ENCODE peak calls at places on chromosomes 7 and 10, in nine cellular contexts. One of them, this sample, is unnamed.

GRCh38 chr7:30760514-30761213 is 8.7 kb downstream of the INMT start:
- DNase-seq in psoas muscle: no peak
- DNase-seq in ovary: peak; percentile 61
- DNase-seq in suprapubic skin: no peak
- DNase-seq in upper lobe of right lung: no peak
- DNase-seq in AG04450: no peak
- DNase-seq in GM12878: no peak
- DNase-seq in lower lobe of right lung: no peak
- DNase-seq in CD8-positive, alpha-beta memory T cell: no peak
- DNase-seq in this sample: no peak

GRCh38 chr7:82789883-82790609 is 346.5 kb upstream of the CACNA2D1 start:
- DNase-seq in psoas muscle: no peak
- DNase-seq in ovary: no peak
- DNase-seq in suprapubic skin: no peak
- DNase-seq in upper lobe of right lung: no peak
- DNase-seq in AG04450: no peak
- DNase-seq in GM12878: no peak
- DNase-seq in lower lobe of right lung: no peak
- DNase-seq in CD8-positive, alpha-beta memory T cell: no peak
- DNase-seq in this sample: no peak

GRCh38 chr10:93921338-93921737 is 27.6 kb downstream of the SLC35G1 start:
- DNase-seq in psoas muscle: no peak
- DNase-seq in ovary: no peak
- DNase-seq in suprapubic skin: no peak
- DNase-seq in upper lobe of right lung: no peak
- DNase-seq in AG04450: no peak
- DNase-seq in GM12878: no peak
- DNase-seq in lower lobe of right lung: no peak
- DNase-seq in CD8-positive, alpha-beta memory T cell: peak; percentile 3
- DNase-seq in this sample: no peak

GRCh38 chr10:127968027-127968441 is 61.1 kb downstream of the PTPRE start:
- DNase-seq in psoas muscle: no peak
- DNase-seq in ovary: no peak
- DNase-seq in suprapubic skin: no peak
- DNase-seq in upper lobe of right lung: no peak
- DNase-seq in AG04450: no peak
- DNase-seq in GM12878: no peak
- DNase-seq in lower lobe of right lung: no peak
- DNase-seq in CD8-positive, alpha-beta memory T cell: no peak
- DNase-seq in this sample: no peak

GRCh38 chr10:69455009-69455763 is 3.9 kb downstream of the TSPAN15 start:
- DNase-seq in psoas muscle: no peak
- DNase-seq in ovary: no peak
- DNase-seq in suprapubic skin: no peak
- DNase-seq in upper lobe of right lung: peak; percentile 9
- DNase-seq in AG04450: no peak
- DNase-seq in GM12878: no peak
- DNase-seq in lower lobe of right lung: no peak
- DNase-seq in CD8-positive, alpha-beta memory T cell: no peak
- DNase-seq in this sample: no peak

GRCh38 chr7:91191771-91192170 is 72.5 kb upstream of the FZD1 start:
- DNase-seq in psoas muscle: no peak
- DNase-seq in ovary: no peak
- DNase-seq in suprapubic skin: no peak
- DNase-seq in upper lobe of right lung: no peak
- DNase-seq in AG04450: no peak
- DNase-seq in GM12878: no peak
- DNase-seq in lower lobe of right lung: no peak
- DNase-seq in CD8-positive, alpha-beta memory T cell: no peak
- DNase-seq in this sample: no peak

GRCh38 chr10:49189422-49189821 is 1.2 kb upstream of the TMEM273 start:
- DNase-seq in psoas muscle: no peak
- DNase-seq in ovary: no peak
- DNase-seq in suprapubic skin: no peak
- DNase-seq in upper lobe of right lung: no peak
- DNase-seq in AG04450: no peak
- DNase-seq in GM12878: no peak
- DNase-seq in lower lobe of right lung: no peak
- DNase-seq in CD8-positive, alpha-beta memory T cell: no peak
- DNase-seq in this sample: no peak

GRCh38 chr7:120272261-120272895 is 597 bp upstream of the KCND2 start:
- DNase-seq in psoas muscle: no peak
- DNase-seq in ovary: peak; percentile 16
- DNase-seq in suprapubic skin: no peak
- DNase-seq in upper lobe of right lung: no peak
- DNase-seq in AG04450: peak; percentile 16
- DNase-seq in GM12878: peak; percentile 27
- DNase-seq in lower lobe of right lung: no peak
- DNase-seq in CD8-positive, alpha-beta memory T cell: no peak
- DNase-seq in this sample: no peak

GRCh38 chr10:72297281-72297967 is 23.7 kb downstream of the DDIT4 start:
- DNase-seq in psoas muscle: peak; percentile 90
- DNase-seq in ovary: peak; percentile 83
- DNase-seq in suprapubic skin: peak; percentile 95
- DNase-seq in upper lobe of right lung: peak; percentile 89
- DNase-seq in AG04450: peak; percentile 56
- DNase-seq in GM12878: peak; percentile 97
- DNase-seq in lower lobe of right lung: peak; percentile 91
- DNase-seq in CD8-positive, alpha-beta memory T cell: peak; percentile 93
- DNase-seq in this sample: peak; percentile 99

GRCh38 chr10:66671562-66671961 is 254.3 kb upstream of the LRRTM3 start:
- DNase-seq in psoas muscle: no peak
- DNase-seq in ovary: no peak
- DNase-seq in suprapubic skin: no peak
- DNase-seq in upper lobe of right lung: no peak
- DNase-seq in AG04450: no peak
- DNase-seq in GM12878: no peak
- DNase-seq in lower lobe of right lung: no peak
- DNase-seq in CD8-positive, alpha-beta memory T cell: no peak
- DNase-seq in this sample: no peak

GRCh38 chr10:49769692-49770091 is 7.6 kb upstream of the OGDHL start:
- DNase-seq in psoas muscle: no peak
- DNase-seq in ovary: no peak
- DNase-seq in suprapubic skin: no peak
- DNase-seq in upper lobe of right lung: no peak
- DNase-seq in AG04450: no peak
- DNase-seq in GM12878: no peak
- DNase-seq in lower lobe of right lung: no peak
- DNase-seq in CD8-positive, alpha-beta memory T cell: no peak
- DNase-seq in this sample: no peak

GRCh38 chr10:12807982-12808613 is 193.4 kb downstream of the CCDC3 start:
- DNase-seq in psoas muscle: no peak
- DNase-seq in ovary: no peak
- DNase-seq in suprapubic skin: no peak
- DNase-seq in upper lobe of right lung: peak; percentile 3
- DNase-seq in AG04450: no peak
- DNase-seq in GM12878: no peak
- DNase-seq in lower lobe of right lung: no peak
- DNase-seq in CD8-positive, alpha-beta memory T cell: no peak
- DNase-seq in this sample: no peak

GRCh38 chr10:90865400-90865799 is 6.4 kb upstream of the RPP30 start:
- DNase-seq in psoas muscle: no peak
- DNase-seq in ovary: no peak
- DNase-seq in suprapubic skin: no peak
- DNase-seq in upper lobe of right lung: no peak
- DNase-seq in AG04450: no peak
- DNase-seq in GM12878: no peak
- DNase-seq in lower lobe of right lung: no peak
- DNase-seq in CD8-positive, alpha-beta memory T cell: no peak
- DNase-seq in this sample: no peak

GRCh38 chr7:154638286-154638685 is 364.6 kb downstream of the PAXIP1 start:
- DNase-seq in psoas muscle: no peak
- DNase-seq in ovary: no peak
- DNase-seq in suprapubic skin: no peak
- DNase-seq in upper lobe of right lung: no peak
- DNase-seq in AG04450: no peak
- DNase-seq in GM12878: no peak
- DNase-seq in lower lobe of right lung: no peak
- DNase-seq in CD8-positive, alpha-beta memory T cell: no peak
- DNase-seq in this sample: no peak

GRCh38 chr10:131179386-131179785 is 132.1 kb downstream of the TCERG1L start:
- DNase-seq in psoas muscle: no peak
- DNase-seq in ovary: no peak
- DNase-seq in suprapubic skin: peak; percentile 70
- DNase-seq in upper lobe of right lung: peak; percentile 49
- DNase-seq in AG04450: no peak
- DNase-seq in GM12878: no peak
- DNase-seq in lower lobe of right lung: no peak
- DNase-seq in CD8-positive, alpha-beta memory T cell: no peak
- DNase-seq in this sample: no peak

GRCh38 chr10:6458814-6459213 is 121.3 kb downstream of the PRKCQ start:
- DNase-seq in psoas muscle: no peak
- DNase-seq in ovary: no peak
- DNase-seq in suprapubic skin: no peak
- DNase-seq in upper lobe of right lung: no peak
- DNase-seq in AG04450: no peak
- DNase-seq in GM12878: no peak
- DNase-seq in lower lobe of right lung: no peak
- DNase-seq in CD8-positive, alpha-beta memory T cell: no peak
- DNase-seq in this sample: no peak

GRCh38 chr10:6464862-6465430 is 115.1 kb downstream of the PRKCQ start:
- DNase-seq in psoas muscle: no peak
- DNase-seq in ovary: no peak
- DNase-seq in suprapubic skin: no peak
- DNase-seq in upper lobe of right lung: no peak
- DNase-seq in AG04450: no peak
- DNase-seq in GM12878: no peak
- DNase-seq in lower lobe of right lung: no peak
- DNase-seq in CD8-positive, alpha-beta memory T cell: no peak
- DNase-seq in this sample: no peak

GRCh38 chr10:6457376-6457775 is 122.7 kb downstream of the PRKCQ start:
- DNase-seq in psoas muscle: no peak
- DNase-seq in ovary: no peak
- DNase-seq in suprapubic skin: no peak
- DNase-seq in upper lobe of right lung: no peak
- DNase-seq in AG04450: no peak
- DNase-seq in GM12878: no peak
- DNase-seq in lower lobe of right lung: no peak
- DNase-seq in CD8-positive, alpha-beta memory T cell: no peak
- DNase-seq in this sample: no peak

GRCh38 chr10:6461961-6462360 is 118.1 kb downstream of the PRKCQ start:
- DNase-seq in psoas muscle: no peak
- DNase-seq in ovary: no peak
- DNase-seq in suprapubic skin: no peak
- DNase-seq in upper lobe of right lung: no peak
- DNase-seq in AG04450: no peak
- DNase-seq in GM12878: no peak
- DNase-seq in lower lobe of right lung: no peak
- DNase-seq in CD8-positive, alpha-beta memory T cell: no peak
- DNase-seq in this sample: no peak

DNA sequence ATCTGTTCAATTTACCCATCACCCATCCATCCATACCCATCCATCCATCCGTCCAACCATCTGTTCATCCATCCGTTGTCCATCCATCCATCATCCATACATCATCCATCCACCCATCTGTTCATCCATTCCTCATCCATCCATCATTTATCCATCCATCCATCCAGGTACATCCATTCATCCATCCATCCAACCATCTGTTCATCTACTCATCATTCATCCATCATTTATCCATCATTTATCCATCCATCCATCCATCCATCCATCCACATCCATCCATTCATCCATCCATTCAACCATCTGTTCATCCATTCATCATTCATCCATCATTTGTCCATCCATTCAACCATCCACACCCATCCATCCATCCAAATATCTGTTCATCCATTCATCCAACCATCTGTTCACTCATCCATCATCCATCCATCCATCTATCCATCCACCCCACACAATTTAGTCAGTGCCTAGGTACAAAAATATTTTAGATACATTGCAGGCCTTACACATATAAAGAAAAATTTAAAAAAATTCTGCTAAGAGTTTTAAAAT is 119.1 kb downstream of the PRKCQ start:
- DNase-seq in psoas muscle: no peak
- DNase-seq in ovary: no peak
- DNase-seq in suprapubic skin: no peak
- DNase-seq in upper lobe of right lung: no peak
- DNase-seq in AG04450: no peak
- DNase-seq in GM12878: no peak
- DNase-seq in lower lobe of right lung: no peak
- DNase-seq in CD8-positive, alpha-beta memory T cell: no peak
- DNase-seq in this sample: no peak
- H3K27me3 ChIP-seq in psoas muscle: no peaks in the 10 kb centered on the region
- H3K27me3 ChIP-seq in ovary: no peaks in the 10 kb centered on the region
- H3K27me3 ChIP-seq in suprapubic skin: no peaks in the 10 kb centered on the region
- H3K27me3 ChIP-seq in upper lobe of right lung: no peaks in the 10 kb centered on the region
- H3K27me3 ChIP-seq in AG04450: no peaks in the 10 kb centered on the region
- H3K27me3 ChIP-seq in GM12878: no peaks in the 10 kb centered on the region
- H3K27me3 ChIP-seq in lower lobe of right lung: no peaks in the 10 kb centered on the region
- H3K27me3 ChIP-seq in CD8-positive, alpha-beta memory T cell: no peaks in the 10 kb centered on the region
- H3K27me3 ChIP-seq in this sample: no peaks in the 10 kb centered on the region

DNA sequence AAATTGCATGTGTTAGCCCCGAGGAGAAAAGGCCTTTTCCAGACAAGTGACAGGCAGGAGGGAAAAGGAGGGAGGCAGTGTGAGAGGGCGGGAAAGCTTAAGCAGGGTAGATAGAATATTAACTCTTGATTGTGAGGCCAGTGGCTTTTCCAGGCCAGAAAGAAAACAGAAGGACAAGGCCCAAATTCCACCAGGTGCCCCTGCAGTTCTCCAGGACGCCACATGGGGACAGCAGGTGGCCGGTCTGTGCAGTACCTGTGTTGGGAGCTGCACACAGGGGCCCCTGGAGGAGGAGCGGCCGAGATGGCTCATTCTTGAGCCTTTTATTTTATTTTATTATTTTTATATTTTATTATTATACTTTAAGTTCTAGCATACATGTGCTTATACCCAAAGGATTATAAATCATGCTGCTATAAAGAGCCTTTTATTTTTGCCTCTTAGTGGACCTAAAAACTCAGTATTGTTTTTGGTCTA is 141.3 kb upstream of the KLF14 start:
- DNase-seq in psoas muscle: peak; percentile 75
- DNase-seq in ovary: peak; percentile 48
- DNase-seq in suprapubic skin: no peak
- DNase-seq in upper lobe of right lung: peak; percentile 79
- DNase-seq in AG04450: no peak
- DNase-seq in GM12878: no peak
- DNase-seq in lower lobe of right lung: peak; percentile 76
- DNase-seq in CD8-positive, alpha-beta memory T cell: peak; percentile 29
- DNase-seq in this sample: peak; percentile 39
- H3K27ac ChIP-seq in psoas muscle: peak overlapping the region; percentile 48
- H3K27ac ChIP-seq in ovary: peak overlapping the region; percentile 23
- H3K27ac ChIP-seq in suprapubic skin: peak overlapping the region; percentile 37
- H3K27ac ChIP-seq in upper lobe of right lung: peak overlapping the region; percentile 26
- H3K27ac ChIP-seq in AG04450: peak overlapping the region; percentile 49
- H3K27ac ChIP-seq in GM12878: no peak overlapping the region
- H3K27ac ChIP-seq in lower lobe of right lung: no peak overlapping the region
- H3K27ac ChIP-seq in CD8-positive, alpha-beta memory T cell: no peak overlapping the region
- H3K27ac ChIP-seq in this sample: no peak overlapping the region

GRCh38 chr10:123669901-123670300 is 3.7 kb downstream of the GPR26 start:
- DNase-seq in psoas muscle: no peak
- DNase-seq in ovary: no peak
- DNase-seq in suprapubic skin: no peak
- DNase-seq in upper lobe of right lung: no peak
- DNase-seq in AG04450: no peak
- DNase-seq in GM12878: no peak
- DNase-seq in lower lobe of right lung: no peak
- DNase-seq in CD8-positive, alpha-beta memory T cell: no peak
- DNase-seq in this sample: no peak
- H3K27me3 ChIP-seq in psoas muscle: peaks cover 25% of the 10 kb centered on the region
- H3K27me3 ChIP-seq in ovary: no peaks in the 10 kb centered on the region
- H3K27me3 ChIP-seq in suprapubic skin: peaks cover 57% of the 10 kb centered on the region
- H3K27me3 ChIP-seq in upper lobe of right lung: peaks cover 17% of the 10 kb centered on the region
- H3K27me3 ChIP-seq in AG04450: no peaks in the 10 kb centered on the region
- H3K27me3 ChIP-seq in GM12878: peaks cover 5% of the 10 kb centered on the region
- H3K27me3 ChIP-seq in lower lobe of right lung: peaks cover 37% of the 10 kb centered on the region
- H3K27me3 ChIP-seq in CD8-positive, alpha-beta memory T cell: no peaks in the 10 kb centered on the region
- H3K27me3 ChIP-seq in this sample: no peaks in the 10 kb centered on the region

GRCh38 chr10:84521015-84521414 is 192.6 kb downstream of the CCSER2 start:
- DNase-seq in psoas muscle: no peak
- DNase-seq in ovary: no peak
- DNase-seq in suprapubic skin: no peak
- DNase-seq in upper lobe of right lung: no peak
- DNase-seq in AG04450: no peak
- DNase-seq in GM12878: no peak
- DNase-seq in lower lobe of right lung: no peak
- DNase-seq in CD8-positive, alpha-beta memory T cell: no peak
- DNase-seq in this sample: no peak
- H3K27ac ChIP-seq in psoas muscle: no peak overlapping the region
- H3K27ac ChIP-seq in ovary: no peak overlapping the region
- H3K27ac ChIP-seq in suprapubic skin: no peak overlapping the region
- H3K27ac ChIP-seq in upper lobe of right lung: no peak overlapping the region
- H3K27ac ChIP-seq in AG04450: no peak overlapping the region
- H3K27ac ChIP-seq in GM12878: no peak overlapping the region
- H3K27ac ChIP-seq in lower lobe of right lung: no peak overlapping the region
- H3K27ac ChIP-seq in CD8-positive, alpha-beta memory T cell: no peak overlapping the region
- H3K27ac ChIP-seq in this sample: no peak overlapping the region

This sample was measured in CD4-positive, alpha-beta memory T cell.